ENCODE peak calls at places on chromosomes 1 and 21, in six cellular contexts. U, H, N, I, C and V are unnamed samples.

GRCh38 chr1:22500476-22500875 is 48.8 kb downstream of the ZBTB40 start:
- DNase-seq in U (no peak), H (peak), N (peak), I (no peak), C (no peak), V (no peak)

GRCh38 chr1:235588916-235589515 is 60.6 kb downstream of the GNG4 start:
- DNase-seq in U (no peak), H (no peak), N (no peak), I (no peak), C (no peak), V (no peak)

GRCh38 chr1:233477359-233477758 is 136.5 kb upstream of the KCNK1 start:
- DNase-seq in U (no peak), H (no peak), N (no peak), I (no peak), C (no peak), V (no peak)

GRCh38 chr1:103960710-103961109 is 211.0 kb downstream of the AMY1C start:
- DNase-seq in U (no peak), H (no peak), N (no peak), I (no peak), C (no peak), V (no peak)

GRCh38 chr1:218661411-218661810 is 316.3 kb downstream of the TGFB2 start:
- DNase-seq in U (no peak), H (no peak), N (no peak), I (no peak), C (no peak), V (no peak)

GRCh38 chr1:15762546-15762945 is 4.0 kb downstream of the FBLIM1 start:
- DNase-seq in U (no peak), H (no peak), N (no peak), I (peak), C (no peak), V (no peak)

GRCh38 chr21:39048574-39048973 is 134.7 kb downstream of the PSMG1 start:
- DNase-seq in U (no peak), H (no peak), N (peak), I (no peak), C (no peak), V (no peak)

GRCh38 chr1:206941766-206942418 is 4.4 kb downstream of the PIGR start:
- DNase-seq in U (no peak), H (no peak), N (peak), I (no peak), C (no peak), V (no peak)

GRCh38 chr1:214427871-214428277 is 123.5 kb downstream of the PTPN14 start:
- DNase-seq in U (peak), H (no peak), N (peak), I (no peak), C (no peak), V (no peak)

GRCh38 chr1:154151311-154151710 is 3.6 kb downstream of the NUP210L start:
- DNase-seq in U (no peak), H (no peak), N (no peak), I (no peak), C (no peak), V (no peak)

GRCh38 chr21:25791321-25791720 is 56.5 kb downstream of the GABPA start:
- DNase-seq in U (no peak), H (no peak), N (no peak), I (no peak), C (no peak), V (no peak)

GRCh38 chr21:43981871-43982210 is 30.3 kb upstream of the TRAPPC10 start:
- DNase-seq in U (no peak), H (no peak), N (no peak), I (no peak), C (no peak), V (no peak)

GRCh38 chr1:53771648-53772047 is 32.7 kb upstream of the GLIS1 start:
- DNase-seq in U (no peak), H (no peak), N (no peak), I (no peak), C (no peak), V (no peak)

GRCh38 chr1:107292012-107292411 is 151.2 kb downstream of the NTNG1 start:
- DNase-seq in U (no peak), H (no peak), N (no peak), I (no peak), C (no peak), V (no peak)

GRCh38 chr1:6743189-6744101 is 41.8 kb upstream of the CAMTA1 start:
- DNase-seq in U (peak), H (peak), N (peak), I (no peak), C (no peak), V (no peak)

GRCh38 chr21:26136686-26137085 is 33.9 kb downstream of the APP start:
- DNase-seq in U (peak), H (no peak), N (no peak), I (no peak), C (no peak), V (no peak)

GRCh38 chr1:184485731-184486723 is 99.2 kb downstream of the C1orf21 start:
- DNase-seq in U (no peak), H (peak), N (no peak), I (no peak), C (no peak), V (no peak)

GRCh38 chr1:164728719-164729118 is 169.7 kb downstream of the PBX1 start:
- DNase-seq in U (no peak), H (no peak), N (no peak), I (no peak), C (no peak), V (no peak)

GRCh38 chr1:221335161-221336101 is 406.5 kb downstream of the DUSP10 start:
- DNase-seq in U (no peak), H (no peak), N (peak), I (peak), C (no peak), V (no peak)

GRCh38 chr1:17563494-17564281 is 24.2 kb downstream of the ARHGEF10L start:
- DNase-seq in U (no peak), H (peak), N (no peak), I (no peak), C (no peak), V (no peak)

GRCh38 chr1:58324551-58324950 is 222.0 kb downstream of the OMA1 start:
- DNase-seq in U (no peak), H (no peak), N (no peak), I (no peak), C (no peak), V (no peak)

GRCh38 chr1:44217809-44218410 is 4.6 kb downstream of the DMAP1 start:
- DNase-seq in U (peak), H (peak), N (peak), I (peak), C (peak), V (peak)

GRCh38 chr1:232144696-232145230 is 485.2 kb downstream of the SIPA1L2 start:
- DNase-seq in U (no peak), H (no peak), N (no peak), I (no peak), C (no peak), V (no peak)

GRCh38 chr1:201595381-201595780 is 56.5 kb downstream of the NAV1 start:
- DNase-seq in U (no peak), H (no peak), N (no peak), I (no peak), C (no peak), V (no peak)

GRCh38 chr1:243970077-243970476 is 81.0 kb upstream of the ZBTB18 start:
- DNase-seq in U (no peak), H (no peak), N (no peak), I (no peak), C (no peak), V (no peak)

GRCh38 chr1:20184481-20184900 is 1.4 kb upstream of the UBXN10 start:
- DNase-seq in U (no peak), H (no peak), N (no peak), I (peak), C (no peak), V (no peak)

GRCh38 chr1:178238722-178239510 is 145.0 kb downstream of the RASAL2 start:
- DNase-seq in U (no peak), H (no peak), N (peak), I (peak), C (no peak), V (no peak)

GRCh38 chr1:153120945-153121344 is 7.6 kb upstream of the SPRR2F start:
- DNase-seq in U (no peak), H (no peak), N (no peak), I (no peak), C (no peak), V (no peak)

GRCh38 chr1:62140666-62141065 is 54.0 kb upstream of the L1TD1 start:
- DNase-seq in U (no peak), H (no peak), N (no peak), I (no peak), C (no peak), V (no peak)

GRCh38 chr21:16324630-16325029 is 594.8 kb downstream of the USP25 start:
- DNase-seq in U (no peak), H (no peak), N (no peak), I (no peak), C (no peak), V (no peak)

GRCh38 chr21:20802631-20803260 is 195.5 kb upstream of the NCAM2 start:
- DNase-seq in U (no peak), H (no peak), N (no peak), I (no peak), C (no peak), V (no peak)

GRCh38 chr1:32334864-32335618 is 992 bp downstream of the MARCKSL1 start:
- DNase-seq in U (peak), H (peak), N (peak), I (peak), C (peak), V (no peak)

GRCh38 chr1:26838474-26839338 is 12.2 kb downstream of the ZDHHC18 start:
- DNase-seq in U (peak), H (no peak), N (no peak), I (no peak), C (no peak), V (no peak)

GRCh38 chr1:241848680-241849344 is 808 bp downstream of the EXO1 start:
- DNase-seq in U (no peak), H (no peak), N (no peak), I (no peak), C (no peak), V (no peak)

GRCh38 chr1:241847796-241848668 is at the start of gene EXO1:
- DNase-seq in U (peak), H (peak), N (peak), I (peak), C (peak), V (peak)

GRCh38 chr1:241846862-241847539 is 1.0 kb upstream of the EXO1 start:
- DNase-seq in U (no peak), H (no peak), N (no peak), I (no peak), C (no peak), V (no peak)

GRCh38 chr1:241847540-241847795 is 536 bp upstream of the EXO1 start:
- DNase-seq in U (no peak), H (no peak), N (no peak), I (no peak), C (no peak), V (no peak)

GRCh38 chr1:241849345-241849695 is 1.3 kb downstream of the EXO1 start:
- DNase-seq in U (no peak), H (no peak), N (no peak), I (no peak), C (no peak), V (no peak)
- TF ChIP-seq CTCF in U (no peak), H (no peak), N (no peak), I (no peak), C (no peak), V (no peak)

GRCh38 chr1:112054504-112054903 is 65.0 kb upstream of the KCND3 start:
- DNase-seq in U (no peak), H (no peak), N (no peak), I (no peak), C (no peak), V (no peak)
- TF ChIP-seq CTCF in U (no peak), H (no peak), N (no peak), I (no peak), C (no peak), V (no peak)

GRCh38 chr1:248686815-248687214 is 15.8 kb downstream of the OR14I1 start:
- DNase-seq in U (peak), H (no peak), N (peak), I (peak), C (no peak), V (no peak)
- TF ChIP-seq CTCF in U (peak), H (no peak), N (no peak), I (peak), C (no peak), V (no peak)

DNA sequence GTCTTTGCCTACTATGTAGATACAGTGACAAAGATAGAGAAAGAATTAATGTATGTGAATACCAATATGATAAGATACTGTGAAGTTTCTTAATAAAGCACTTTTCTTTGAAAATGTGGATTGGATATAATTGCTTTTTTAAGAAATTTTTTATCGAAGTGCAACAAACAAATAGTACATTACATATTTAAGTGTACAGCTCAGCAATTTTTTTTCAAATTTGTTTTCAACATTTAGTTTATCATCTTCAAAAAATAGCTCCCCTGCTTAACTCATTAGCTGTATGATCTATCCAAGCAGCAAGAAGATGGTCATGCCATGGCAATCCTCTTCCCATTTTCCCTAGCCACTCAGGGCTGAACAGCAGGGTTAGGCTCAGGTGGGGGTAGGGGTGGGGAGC is 40.5 kb downstream of the NEK7 start:
- DNase-seq in U (no peak), H (no peak), N (no peak), I (no peak), C (no peak), V (no peak)
- TF ChIP-seq CTCF in U (no peak), H (no peak), N (no peak), I (no peak), C (no peak), V (no peak)

DNA sequence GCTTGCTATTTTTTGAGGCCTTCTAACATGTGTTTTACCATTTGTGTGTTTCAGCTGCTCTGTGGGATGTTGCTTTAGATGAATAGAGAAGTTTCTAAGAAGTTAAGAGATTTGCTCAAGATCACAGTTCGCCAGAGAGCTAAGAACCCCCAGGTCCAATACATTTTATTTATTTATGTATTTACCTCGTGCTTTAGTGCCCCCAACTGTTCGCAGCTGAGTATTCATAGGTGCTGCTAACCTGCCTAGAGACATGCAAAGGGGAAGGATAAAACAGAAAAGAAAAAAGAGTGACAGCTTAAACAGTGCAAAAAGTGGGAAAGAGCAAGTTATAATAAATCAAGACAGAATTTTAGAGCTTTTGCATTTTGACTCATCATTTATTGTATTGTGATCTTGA is 31.1 kb downstream of the NFYC start:
- DNase-seq in U (no peak), H (no peak), N (no peak), I (no peak), C (no peak), V (no peak)
- TF ChIP-seq CTCF in U (peak), H (no peak), N (no peak), I (no peak), C (no peak), V (no peak)